ENCODE peak calls at places on chromosome 21, in eight cellular contexts. One of them, this sample, is unnamed.

GRCh38 chr21:34889287-34889536 is 159.9 kb downstream of the RUNX1 start:
- DNase-seq in sigmoid colon: peak
- DNase-seq in K562: peak
- DNase-seq in stomach: peak
- DNase-seq in HCT116: no peak
- DNase-seq in Panc1: no peak
- DNase-seq in GM12892: no peak
- DNase-seq in HepG2: peak
- DNase-seq in this sample: peak

GRCh38 chr21:43825936-43826622 is 36.7 kb downstream of the RRP1 start:
- DNase-seq in GM12892: no peak
- DNase-seq in HCT116: no peak
- DNase-seq in stomach: peak
- DNase-seq in K562: no peak
- DNase-seq in Panc1: no peak
- DNase-seq in sigmoid colon: peak
- DNase-seq in HepG2: peak
- DNase-seq in this sample: peak

GRCh38 chr21:35237287-35237686 is 188.2 kb upstream of the RUNX1 start:
- DNase-seq in sigmoid colon: no peak
- DNase-seq in K562: no peak
- DNase-seq in HCT116: no peak
- DNase-seq in stomach: no peak
- DNase-seq in Panc1: no peak
- DNase-seq in HepG2: no peak
- DNase-seq in GM12892: no peak
- DNase-seq in this sample: no peak

GRCh38 chr21:27513016-27513415 is 546.1 kb upstream of the ADAMTS5 start:
- DNase-seq in GM12892: no peak
- DNase-seq in K562: no peak
- DNase-seq in HCT116: no peak
- DNase-seq in stomach: no peak
- DNase-seq in Panc1: no peak
- DNase-seq in sigmoid colon: no peak
- DNase-seq in HepG2: no peak
- DNase-seq in this sample: no peak

GRCh38 chr21:14452842-14453241 is 69.9 kb upstream of the HSPA13 start:
- DNase-seq in Panc1: no peak
- DNase-seq in HCT116: no peak
- DNase-seq in GM12892: no peak
- DNase-seq in HepG2: no peak
- DNase-seq in stomach: no peak
- DNase-seq in K562: peak
- DNase-seq in sigmoid colon: no peak
- DNase-seq in this sample: no peak

GRCh38 chr21:36749935-36750578 is 51.1 kb downstream of the SIM2 start:
- DNase-seq in sigmoid colon: no peak
- DNase-seq in K562: no peak
- DNase-seq in stomach: no peak
- DNase-seq in HepG2: no peak
- DNase-seq in Panc1: no peak
- DNase-seq in GM12892: no peak
- DNase-seq in HCT116: no peak
- DNase-seq in this sample: peak

GRCh38 chr21:42781150-42781980 is 98.0 kb downstream of the WDR4 start:
- DNase-seq in GM12892: no peak
- DNase-seq in HCT116: no peak
- DNase-seq in K562: peak
- DNase-seq in HepG2: peak
- DNase-seq in stomach: peak
- DNase-seq in sigmoid colon: no peak
- DNase-seq in Panc1: no peak
- DNase-seq in this sample: peak

GRCh38 chr21:35236090-35236489 is 187.0 kb upstream of the RUNX1 start:
- DNase-seq in Panc1: no peak
- DNase-seq in HepG2: no peak
- DNase-seq in stomach: no peak
- DNase-seq in K562: no peak
- DNase-seq in GM12892: no peak
- DNase-seq in HCT116: no peak
- DNase-seq in sigmoid colon: no peak
- DNase-seq in this sample: no peak

GRCh38 chr21:35658242-35658641 is 402.1 kb downstream of the SETD4 start:
- DNase-seq in HCT116: no peak
- DNase-seq in K562: no peak
- DNase-seq in Panc1: no peak
- DNase-seq in HepG2: no peak
- DNase-seq in sigmoid colon: no peak
- DNase-seq in stomach: no peak
- DNase-seq in GM12892: no peak
- DNase-seq in this sample: no peak

GRCh38 chr21:35052786-35053185 is 3.7 kb upstream of the RUNX1 start:
- DNase-seq in sigmoid colon: no peak
- DNase-seq in Panc1: no peak
- DNase-seq in K562: no peak
- DNase-seq in HepG2: no peak
- DNase-seq in stomach: no peak
- DNase-seq in HCT116: no peak
- DNase-seq in GM12892: no peak
- DNase-seq in this sample: no peak

GRCh38 chr21:37914211-37914900 is 1.9 kb downstream of the KCNJ6 start:
- DNase-seq in HepG2: no peak
- DNase-seq in stomach: no peak
- DNase-seq in HCT116: no peak
- DNase-seq in sigmoid colon: no peak
- DNase-seq in Panc1: no peak
- DNase-seq in K562: peak
- DNase-seq in GM12892: no peak
- DNase-seq in this sample: no peak

GRCh38 chr21:44039828-44040227 is 27.7 kb downstream of the TRAPPC10 start:
- DNase-seq in K562: no peak
- DNase-seq in HepG2: no peak
- DNase-seq in Panc1: no peak
- DNase-seq in HCT116: no peak
- DNase-seq in GM12892: no peak
- DNase-seq in sigmoid colon: no peak
- DNase-seq in stomach: no peak
- DNase-seq in this sample: no peak

GRCh38 chr21:44019568-44019958 is 7.5 kb downstream of the TRAPPC10 start:
- DNase-seq in K562: no peak
- DNase-seq in sigmoid colon: no peak
- DNase-seq in stomach: no peak
- DNase-seq in HepG2: no peak
- DNase-seq in GM12892: no peak
- DNase-seq in Panc1: no peak
- DNase-seq in HCT116: no peak
- DNase-seq in this sample: no peak

GRCh38 chr21:35738342-35738961 is 321.9 kb downstream of the SETD4 start:
- DNase-seq in Panc1: no peak
- DNase-seq in HepG2: no peak
- DNase-seq in GM12892: no peak
- DNase-seq in stomach: no peak
- DNase-seq in K562: no peak
- DNase-seq in HCT116: no peak
- DNase-seq in sigmoid colon: no peak
- DNase-seq in this sample: no peak

GRCh38 chr21:38798481-38798882 is 7.2 kb upstream of the ETS2 start:
- DNase-seq in sigmoid colon: no peak
- DNase-seq in Panc1: no peak
- DNase-seq in K562: peak
- DNase-seq in GM12892: no peak
- DNase-seq in HCT116: peak
- DNase-seq in HepG2: no peak
- DNase-seq in stomach: peak
- DNase-seq in this sample: no peak

DNA sequence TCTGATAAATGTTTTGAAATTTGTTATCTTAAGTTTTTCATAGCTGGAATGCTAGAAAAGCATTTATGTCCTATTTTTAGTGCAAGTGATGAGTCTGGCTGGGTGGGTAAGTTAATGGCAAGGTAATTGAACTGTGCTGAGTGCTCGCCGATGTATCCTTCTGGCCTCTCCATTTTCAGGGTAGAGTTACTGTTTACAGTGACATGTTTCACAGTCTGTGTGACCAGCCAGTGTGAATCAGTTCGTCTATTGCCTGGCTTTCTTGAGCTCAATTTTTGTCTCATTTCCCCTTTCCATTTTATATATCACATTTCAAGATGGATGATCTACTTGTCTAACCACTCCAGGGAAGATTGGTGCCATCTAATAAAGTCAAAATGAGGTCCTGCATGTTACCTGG is 44.1 kb downstream of the ITSN1 start:
- DNase-seq in Panc1: no peak
- DNase-seq in HepG2: no peak
- DNase-seq in stomach: no peak
- DNase-seq in HCT116: no peak
- DNase-seq in K562: no peak
- DNase-seq in GM12892: no peak
- DNase-seq in sigmoid colon: no peak
- DNase-seq in this sample: no peak
- TF ChIP-seq POLR2AphosphoS5 in Panc1: no peak
- TF ChIP-seq POLR2AphosphoS5 in HepG2: no peak
- TF ChIP-seq POLR2AphosphoS5 in stomach: no peak
- TF ChIP-seq POLR2AphosphoS5 in HCT116: no peak
- TF ChIP-seq POLR2AphosphoS5 in K562: no peak
- TF ChIP-seq POLR2AphosphoS5 in GM12892: no peak
- TF ChIP-seq POLR2AphosphoS5 in sigmoid colon: no peak
- TF ChIP-seq POLR2AphosphoS5 in this sample: no peak

DNA sequence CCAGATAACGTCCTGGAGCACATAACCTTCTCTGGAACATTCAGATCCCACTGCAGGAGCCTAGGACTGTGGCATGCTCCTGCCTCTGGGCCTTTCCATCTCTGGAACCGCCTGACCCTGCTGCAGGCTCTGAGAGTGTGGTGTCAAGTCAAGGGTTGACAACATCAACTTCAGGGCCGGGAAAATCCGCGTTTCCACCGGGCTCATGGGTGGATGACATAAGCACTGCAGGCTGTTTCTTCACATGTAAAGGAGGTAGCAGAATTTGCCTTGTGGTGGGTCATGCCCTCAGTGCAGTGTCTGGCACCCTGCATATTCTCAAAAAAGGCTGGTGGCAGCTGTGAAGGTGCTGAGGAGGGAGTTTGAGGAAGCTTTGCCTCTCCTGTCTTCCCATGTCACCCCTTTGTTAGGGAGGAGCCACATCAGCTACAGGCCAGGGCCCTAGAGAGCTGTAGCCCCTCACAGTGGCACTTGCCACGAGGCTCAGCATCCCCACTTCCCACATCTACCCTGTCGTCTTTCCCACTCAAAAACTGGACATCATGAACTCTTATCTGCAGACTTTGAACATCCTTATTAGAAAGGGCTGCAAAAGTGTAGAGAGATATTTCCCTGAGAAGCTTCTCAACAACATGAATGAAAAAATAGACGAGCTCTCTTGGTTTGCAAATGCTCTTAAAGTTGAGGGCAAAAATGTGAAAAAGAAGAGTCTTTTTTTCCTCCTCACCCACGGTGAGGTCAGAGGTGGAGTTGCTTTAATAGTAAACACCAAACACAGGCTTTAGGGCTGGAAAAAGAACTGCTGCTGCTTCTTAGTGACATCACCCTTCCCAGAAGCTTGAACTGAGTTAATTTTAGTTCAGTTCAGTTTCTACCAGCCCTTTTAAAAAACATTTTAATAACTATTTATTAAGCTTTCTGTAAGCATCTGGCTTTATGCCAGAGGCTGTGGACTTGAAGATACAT is 121.3 kb downstream of the HUNK start:
- DNase-seq in K562: no peak
- DNase-seq in stomach: no peak
- DNase-seq in HepG2: no peak
- DNase-seq in sigmoid colon: no peak
- DNase-seq in HCT116: no peak
- DNase-seq in Panc1: no peak
- DNase-seq in GM12892: no peak
- DNase-seq in this sample: no peak
- TF ChIP-seq POLR2AphosphoS5 in K562: no peak
- TF ChIP-seq POLR2AphosphoS5 in stomach: no peak
- TF ChIP-seq POLR2AphosphoS5 in HepG2: no peak
- TF ChIP-seq POLR2AphosphoS5 in sigmoid colon: no peak
- TF ChIP-seq POLR2AphosphoS5 in HCT116: no peak
- TF ChIP-seq POLR2AphosphoS5 in Panc1: no peak
- TF ChIP-seq POLR2AphosphoS5 in GM12892: no peak
- TF ChIP-seq POLR2AphosphoS5 in this sample: no peak

DNA sequence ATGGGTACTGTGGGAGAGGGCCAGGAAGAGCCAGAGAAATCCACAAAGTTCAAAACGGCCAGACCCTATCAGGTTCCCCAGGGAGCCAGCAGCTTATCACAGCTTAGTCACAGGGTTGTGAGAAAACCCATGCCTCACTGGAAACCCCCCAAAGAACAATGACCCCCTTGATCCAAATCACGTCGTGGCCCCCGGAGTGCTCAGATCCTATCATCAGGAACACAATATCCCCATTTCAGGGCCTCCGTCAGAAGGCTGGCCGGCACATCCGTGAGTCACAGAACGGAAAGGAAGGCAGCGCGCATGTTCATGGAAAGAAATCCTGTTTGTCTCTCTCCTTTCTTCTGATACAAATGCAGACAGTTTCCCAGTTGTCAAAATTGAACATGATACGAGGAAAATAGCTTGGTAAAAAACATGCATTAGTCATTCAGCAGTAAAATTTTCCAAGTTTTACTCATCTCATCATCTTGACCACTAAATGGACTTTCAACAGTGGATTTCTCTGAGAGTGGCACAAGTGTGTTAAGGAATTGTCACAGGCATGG is 125.0 kb downstream of the RIPK4 start:
- DNase-seq in HepG2: peak
- DNase-seq in sigmoid colon: peak
- DNase-seq in GM12892: no peak
- DNase-seq in stomach: no peak
- DNase-seq in Panc1: no peak
- DNase-seq in K562: no peak
- DNase-seq in HCT116: no peak
- DNase-seq in this sample: no peak
- TF ChIP-seq POLR2AphosphoS5 in HepG2: no peak
- TF ChIP-seq POLR2AphosphoS5 in sigmoid colon: peak
- TF ChIP-seq POLR2AphosphoS5 in GM12892: no peak
- TF ChIP-seq POLR2AphosphoS5 in stomach: peak
- TF ChIP-seq POLR2AphosphoS5 in Panc1: peak
- TF ChIP-seq POLR2AphosphoS5 in K562: no peak
- TF ChIP-seq POLR2AphosphoS5 in HCT116: no peak
- TF ChIP-seq POLR2AphosphoS5 in this sample: no peak

DNA sequence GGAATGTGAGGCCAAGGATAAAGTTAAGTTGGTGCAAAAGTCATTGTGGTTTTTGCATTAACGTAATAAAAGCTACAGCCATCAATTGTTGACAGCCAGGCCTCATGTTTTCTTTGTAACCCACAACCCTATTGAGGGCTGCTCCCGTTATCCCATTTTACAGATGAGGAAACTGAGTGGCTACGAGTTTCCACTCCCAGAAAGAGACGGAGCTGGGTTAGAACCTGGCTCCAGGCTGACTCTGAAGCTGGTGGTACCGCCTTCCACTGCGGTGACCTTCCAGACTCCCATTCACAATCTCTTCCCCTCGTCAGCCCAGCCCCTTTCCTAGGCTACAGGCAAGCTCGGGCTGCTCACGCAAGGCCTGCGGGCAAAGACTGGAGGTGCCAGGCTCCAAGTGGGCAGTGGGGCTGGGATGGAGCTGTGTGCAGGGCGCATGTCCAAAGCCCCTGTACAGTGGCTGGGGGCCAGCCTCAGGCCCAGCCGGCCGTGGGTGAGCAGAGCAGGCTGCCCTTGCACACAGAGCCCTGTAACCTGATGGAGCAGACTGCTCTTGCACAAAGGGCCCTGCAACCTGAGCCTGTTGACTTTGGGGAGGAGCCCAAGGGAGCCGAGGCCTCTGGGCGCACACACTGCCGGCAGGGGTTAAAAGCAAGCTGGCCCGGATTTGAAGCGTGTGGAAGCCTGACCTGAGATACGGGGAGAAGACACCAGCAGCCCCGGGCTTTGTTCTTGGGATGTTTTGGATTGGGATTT is 97.4 kb upstream of the TMPRSS2 start:
- DNase-seq in Panc1: no peak
- DNase-seq in GM12892: no peak
- DNase-seq in stomach: peak
- DNase-seq in HepG2: peak
- DNase-seq in sigmoid colon: peak
- DNase-seq in K562: no peak
- DNase-seq in HCT116: no peak
- DNase-seq in this sample: no peak
- TF ChIP-seq POLR2AphosphoS5 in Panc1: no peak
- TF ChIP-seq POLR2AphosphoS5 in GM12892: no peak
- TF ChIP-seq POLR2AphosphoS5 in stomach: no peak
- TF ChIP-seq POLR2AphosphoS5 in HepG2: no peak
- TF ChIP-seq POLR2AphosphoS5 in sigmoid colon: no peak
- TF ChIP-seq POLR2AphosphoS5 in K562: no peak
- TF ChIP-seq POLR2AphosphoS5 in HCT116: no peak
- TF ChIP-seq POLR2AphosphoS5 in this sample: no peak

This sample was measured in spleen.